ENCODE peak calls at places on chromosomes 12 and 14, in ten cellular contexts. H, P, Z, D, I, S, N, G, R and K are unnamed samples.

GRCh38 chr12:101127521-101128219 is 82.4 kb downstream of the SLC5A8 start:
- DNase-seq in H (no peak), P (no peak), Z (no peak), D (peak), I (no peak), S (peak), N (no peak), G (no peak), R (no peak), K (no peak)

GRCh38 chr12:127926004-127926403 is 341.0 kb upstream of the TMEM132C start:
- DNase-seq in H (no peak), P (no peak), Z (no peak), D (peak), I (peak), S (no peak), N (peak), G (peak), R (no peak), K (no peak)

GRCh38 chr12:96425321-96425720 is 25.1 kb upstream of the CDK17 start:
- DNase-seq in H (no peak), P (peak), Z (peak), D (no peak), I (no peak), S (peak), N (no peak), G (no peak), R (no peak), K (no peak)

GRCh38 chr14:99772371-99773283 is 20.6 kb upstream of the EML1 start:
- DNase-seq in H (no peak), P (peak), Z (no peak), D (no peak), I (no peak), S (no peak), N (no peak), G (no peak), R (no peak), K (no peak)

GRCh38 chr14:50762001-50762930 is 68.7 kb downstream of the NIN start:
- DNase-seq in H (no peak), P (no peak), Z (peak), D (no peak), I (no peak), S (peak), N (no peak), G (no peak), R (no peak), K (no peak)

GRCh38 chr14:76257111-76257803 is 105.5 kb downstream of the GPATCH2L start:
- DNase-seq in H (no peak), P (no peak), Z (no peak), D (no peak), I (no peak), S (peak), N (no peak), G (no peak), R (no peak), K (no peak)

GRCh38 chr12:108173160-108173559 is 44.1 kb downstream of the WSCD2 start:
- DNase-seq in H (no peak), P (no peak), Z (no peak), D (no peak), I (no peak), S (no peak), N (no peak), G (no peak), R (no peak), K (no peak)

GRCh38 chr12:70366581-70367267 is 634 bp downstream of the KCNMB4 start:
- DNase-seq in H (peak), P (peak), Z (peak), D (no peak), I (peak), S (peak), N (peak), G (peak), R (peak), K (peak)

GRCh38 chr12:230925-231671 is 17.1 kb upstream of the SLC6A12 start:
- DNase-seq in H (peak), P (no peak), Z (no peak), D (no peak), I (no peak), S (no peak), N (no peak), G (no peak), R (no peak), K (peak)